ENCODE peak calls at places on chromosomes 7 and 10, in five cellular contexts. F is Panc1; V is Right ventricle myocardium superior; N is stimulated activated naive CD8-positive, alpha-beta T cell treated with anti-CD3 and anti-CD28 coated beads, Interleukin-15, Interleukin-2, amounts not matched to agents 100 U/mL and 50 U/mL, for 24 hours; E is stimulated activated naive B cell treated with anti-CD40 and anti-IgM and Interleukin-4, amounts not matched to agents 10 μg/mL and 1 μg/mL and 100 μg/mL, for 72 hours. S is an unnamed sample.

GRCh38 chr10:31749981-31750850 is 178.4 kb downstream of the ARHGAP12 start:
- ATAC-seq in F (no peak), E (no peak), N (no peak), V (peak; percentile 22), S (no peak)

GRCh38 chr7:155743197-155743596 is 69.1 kb downstream of the SHH start:
- ATAC-seq in E (no peak), F (no peak), V (no peak), N (no peak), S (no peak)

GRCh38 chr10:29131952-29132820 is 156.7 kb upstream of the LYZL1 start:
- ATAC-seq in E (no peak), F (no peak), N (no peak), V (peak; percentile 82), S (no peak)

GRCh38 chr10:75043256-75044121 is 68.0 kb upstream of the SAMD8 start:
- ATAC-seq in V (no peak), E (peak; percentile 63), F (no peak), N (peak; percentile 42), S (peak; percentile 69)

GRCh38 chr7:19268737-19269136 is 123.5 kb upstream of the FERD3L start:
- ATAC-seq in V (no peak), N (no peak), F (no peak), E (no peak), S (no peak)

GRCh38 chr7:138948403-138948802 is 32.8 kb downstream of the KIAA1549 start:
- ATAC-seq in V (no peak), E (no peak), F (no peak), N (no peak), S (no peak)

GRCh38 chr7:73850212-73850611 is 7.9 kb upstream of the METTL27 start:
- ATAC-seq in N (no peak), E (no peak), F (no peak), V (no peak), S (no peak)

GRCh38 chr7:30251708-30252329 is 32.6 kb upstream of the ZNRF2 start:
- ATAC-seq in N (no peak), E (no peak), F (no peak), V (no peak), S (no peak)

GRCh38 chr7:116952640-116953371 is 495 bp upstream of the ST7 start:
- ATAC-seq in F (peak; percentile 42), N (no peak), E (no peak), V (no peak), S (peak; percentile 37)

GRCh38 chr7:137996386-137996851 is 5.5 kb downstream of the CREB3L2 start:
- ATAC-seq in V (peak; percentile 28), F (no peak), N (no peak), E (no peak), S (no peak)

GRCh38 chr7:74350751-74351150 is 61.5 kb downstream of the CLIP2 start:
- ATAC-seq in V (no peak), N (no peak), F (no peak), E (no peak), S (no peak)

GRCh38 chr7:148395990-148396716 is 194.4 kb upstream of the C7orf33 start:
- ATAC-seq in E (no peak), N (no peak), F (no peak), V (no peak), S (no peak)

GRCh38 chr10:4051408-4052151 is 266.6 kb upstream of the KLF6 start:
- ATAC-seq in V (peak; percentile 50), F (no peak), N (no peak), E (no peak), S (peak; percentile 54)

GRCh38 chr7:1144269-1144771 is 15.7 kb downstream of the ZFAND2A start:
- ATAC-seq in N (no peak), E (peak; percentile 43), V (peak; percentile 96), F (peak; percentile 89), S (no peak)

GRCh38 chr10:95327367-95327766 is 36.6 kb upstream of the PDLIM1 start:
- ATAC-seq in V (peak; percentile 61), N (no peak), F (no peak), E (no peak), S (no peak)

GRCh38 chr7:23385120-23385519 is 85.2 kb downstream of the IGF2BP3 start:
- ATAC-seq in N (no peak), V (no peak), F (no peak), E (peak; percentile 69), S (no peak)

GRCh38 chr10:69703766-69704191 is 73.7 kb downstream of the FAM241B start:
- ATAC-seq in E (no peak), V (no peak), N (peak; percentile 57), F (no peak), S (no peak)

GRCh38 chr10:132169031-132169765 is 17.6 kb upstream of the DPYSL4 start:
- ATAC-seq in F (no peak), E (no peak), N (no peak), V (no peak), S (no peak)

GRCh38 chr10:100395626-100396025 is 48.6 kb downstream of the SCD start:
- ATAC-seq in N (no peak), E (no peak), V (no peak), F (no peak), S (no peak)

GRCh38 chr10:122765412-122765811 is 65.8 kb upstream of the C10orf120 start:
- ATAC-seq in N (no peak), F (no peak), E (no peak), V (no peak), S (no peak)

GRCh38 chr7:55425141-55425752 is 60.1 kb downstream of the LANCL2 start:
- ATAC-seq in F (no peak), E (no peak), V (no peak), N (no peak), S (no peak)

GRCh38 chr10:4407783-4408182 is 418.2 kb upstream of the AKR1E2 start:
- ATAC-seq in E (no peak), F (no peak), V (no peak), N (peak; percentile 43), S (peak; percentile 34)

GRCh38 chr10:14456218-14456869 is 125.6 kb upstream of the FRMD4A start:
- ATAC-seq in N (no peak), V (no peak), E (no peak), F (no peak), S (peak; percentile 56)

GRCh38 chr10:77513783-77514331 is 123.8 kb downstream of the KCNMA1 start:
- ATAC-seq in N (no peak), F (peak; percentile 91), E (no peak), V (peak; percentile 78), S (no peak)

GRCh38 chr10:131078131-131078881 is 233.2 kb downstream of the TCERG1L start:
- ATAC-seq in E (no peak), F (no peak), N (no peak), V (no peak), S (no peak)

GRCh38 chr7:40643664-40644063 is 508.9 kb downstream of the SUGCT start:
- ATAC-seq in V (no peak), E (no peak), F (no peak), N (no peak), S (no peak)

GRCh38 chr10:113142601-113143000 is 192.6 kb downstream of the TCF7L2 start:
- ATAC-seq in F (peak; percentile 33), E (no peak), V (no peak), N (no peak), S (no peak)